ENCODE peak calls at places on chromosomes 7 and 10, in ten cellular contexts. One of them, this sample, is unnamed.
A peak's percentile ranks its signal among the peaks of the same experiment; 100 is the strongest.

GRCh38 chr7:77651544-77652162 is 44.6 kb upstream of the RSBN1L start:
- DNase-seq in LoVo: peak; percentile 44
- DNase-seq in Kasumi-1: peak; percentile 55
- DNase-seq in dorsolateral prefrontal cortex: no peak
- DNase-seq in fibroblast of gingiva: peak; percentile 26
- DNase-seq in AG04450: no peak
- DNase-seq in activated naive CD8-positive, alpha-beta T cell treated with anti-CD3 and anti-CD28 coated beads, Interleukin-2, amount 10 ng/mL, durations not matched to agents 7 days and 5 days: no peak
- DNase-seq in HFF-Myc: no peak
- DNase-seq in NCI-H1092: peak; percentile 1
- DNase-seq in fibroblast of the conjunctiva: peak; percentile 26
- DNase-seq in this sample: peak; percentile 39

GRCh38 chr7:87218941-87219544 is 489 bp downstream of the TMEM243 start:
- DNase-seq in LoVo: no peak
- DNase-seq in Kasumi-1: peak; percentile 67
- DNase-seq in dorsolateral prefrontal cortex: peak; percentile 50
- DNase-seq in fibroblast of gingiva: peak; percentile 59
- DNase-seq in AG04450: no peak
- DNase-seq in activated naive CD8-positive, alpha-beta T cell treated with anti-CD3 and anti-CD28 coated beads, Interleukin-2, amount 10 ng/mL, durations not matched to agents 7 days and 5 days: no peak
- DNase-seq in HFF-Myc: no peak
- DNase-seq in NCI-H1092: no peak
- DNase-seq in fibroblast of the conjunctiva: no peak
- DNase-seq in this sample: no peak

GRCh38 chr7:44313621-44314031 is 11.8 kb downstream of the CAMK2B start:
- DNase-seq in LoVo: no peak
- DNase-seq in Kasumi-1: no peak
- DNase-seq in dorsolateral prefrontal cortex: no peak
- DNase-seq in fibroblast of gingiva: no peak
- DNase-seq in AG04450: no peak
- DNase-seq in activated naive CD8-positive, alpha-beta T cell treated with anti-CD3 and anti-CD28 coated beads, Interleukin-2, amount 10 ng/mL, durations not matched to agents 7 days and 5 days: no peak
- DNase-seq in HFF-Myc: no peak
- DNase-seq in NCI-H1092: no peak
- DNase-seq in fibroblast of the conjunctiva: no peak
- DNase-seq in this sample: no peak

GRCh38 chr7:484365-485101 is 35.1 kb downstream of the PDGFA start:
- DNase-seq in LoVo: no peak
- DNase-seq in Kasumi-1: no peak
- DNase-seq in dorsolateral prefrontal cortex: no peak
- DNase-seq in fibroblast of gingiva: no peak
- DNase-seq in AG04450: no peak
- DNase-seq in activated naive CD8-positive, alpha-beta T cell treated with anti-CD3 and anti-CD28 coated beads, Interleukin-2, amount 10 ng/mL, durations not matched to agents 7 days and 5 days: no peak
- DNase-seq in HFF-Myc: no peak
- DNase-seq in NCI-H1092: no peak
- DNase-seq in fibroblast of the conjunctiva: no peak
- DNase-seq in this sample: no peak

GRCh38 chr7:47621985-47622561 is 40.2 kb upstream of the TNS3 start:
- DNase-seq in LoVo: no peak
- DNase-seq in Kasumi-1: no peak
- DNase-seq in dorsolateral prefrontal cortex: no peak
- DNase-seq in fibroblast of gingiva: no peak
- DNase-seq in AG04450: no peak
- DNase-seq in activated naive CD8-positive, alpha-beta T cell treated with anti-CD3 and anti-CD28 coated beads, Interleukin-2, amount 10 ng/mL, durations not matched to agents 7 days and 5 days: no peak
- DNase-seq in HFF-Myc: no peak
- DNase-seq in NCI-H1092: no peak
- DNase-seq in fibroblast of the conjunctiva: no peak
- DNase-seq in this sample: no peak

GRCh38 chr7:22639400-22639799 is 87.6 kb upstream of the IL6 start:
- DNase-seq in LoVo: no peak
- DNase-seq in Kasumi-1: no peak
- DNase-seq in dorsolateral prefrontal cortex: no peak
- DNase-seq in fibroblast of gingiva: no peak
- DNase-seq in AG04450: peak; percentile 78
- DNase-seq in activated naive CD8-positive, alpha-beta T cell treated with anti-CD3 and anti-CD28 coated beads, Interleukin-2, amount 10 ng/mL, durations not matched to agents 7 days and 5 days: no peak
- DNase-seq in HFF-Myc: no peak
- DNase-seq in NCI-H1092: no peak
- DNase-seq in fibroblast of the conjunctiva: no peak
- DNase-seq in this sample: no peak

GRCh38 chr7:139758388-139758787 is 19.4 kb downstream of the HIPK2 start:
- DNase-seq in LoVo: no peak
- DNase-seq in Kasumi-1: no peak
- DNase-seq in dorsolateral prefrontal cortex: no peak
- DNase-seq in fibroblast of gingiva: no peak
- DNase-seq in AG04450: no peak
- DNase-seq in activated naive CD8-positive, alpha-beta T cell treated with anti-CD3 and anti-CD28 coated beads, Interleukin-2, amount 10 ng/mL, durations not matched to agents 7 days and 5 days: no peak
- DNase-seq in HFF-Myc: no peak
- DNase-seq in NCI-H1092: no peak
- DNase-seq in fibroblast of the conjunctiva: no peak
- DNase-seq in this sample: no peak

GRCh38 chr7:73647725-73648592 is 19.7 kb upstream of the VPS37D start:
- DNase-seq in LoVo: peak; percentile 83
- DNase-seq in Kasumi-1: no peak
- DNase-seq in dorsolateral prefrontal cortex: no peak
- DNase-seq in fibroblast of gingiva: no peak
- DNase-seq in AG04450: no peak
- DNase-seq in activated naive CD8-positive, alpha-beta T cell treated with anti-CD3 and anti-CD28 coated beads, Interleukin-2, amount 10 ng/mL, durations not matched to agents 7 days and 5 days: peak; percentile 55
- DNase-seq in HFF-Myc: no peak
- DNase-seq in NCI-H1092: no peak
- DNase-seq in fibroblast of the conjunctiva: no peak
- DNase-seq in this sample: no peak

GRCh38 chr7:57218196-57218716 is 86.0 kb upstream of the ZNF479 start:
- DNase-seq in LoVo: no peak
- DNase-seq in Kasumi-1: no peak
- DNase-seq in dorsolateral prefrontal cortex: no peak
- DNase-seq in fibroblast of gingiva: no peak
- DNase-seq in AG04450: no peak
- DNase-seq in activated naive CD8-positive, alpha-beta T cell treated with anti-CD3 and anti-CD28 coated beads, Interleukin-2, amount 10 ng/mL, durations not matched to agents 7 days and 5 days: no peak
- DNase-seq in HFF-Myc: no peak
- DNase-seq in NCI-H1092: no peak
- DNase-seq in fibroblast of the conjunctiva: no peak
- DNase-seq in this sample: no peak

GRCh38 chr7:111855161-111855841 is 293.0 kb upstream of the IMMP2L start:
- DNase-seq in LoVo: peak; percentile 55
- DNase-seq in Kasumi-1: peak; percentile 91
- DNase-seq in dorsolateral prefrontal cortex: peak; percentile 48
- DNase-seq in fibroblast of gingiva: peak; percentile 71
- DNase-seq in AG04450: peak; percentile 68
- DNase-seq in activated naive CD8-positive, alpha-beta T cell treated with anti-CD3 and anti-CD28 coated beads, Interleukin-2, amount 10 ng/mL, durations not matched to agents 7 days and 5 days: no peak
- DNase-seq in HFF-Myc: peak; percentile 70
- DNase-seq in NCI-H1092: no peak
- DNase-seq in fibroblast of the conjunctiva: peak; percentile 81
- DNase-seq in this sample: peak; percentile 32

GRCh38 chr10:89092981-89093380 is 102.4 kb downstream of the FAS start:
- DNase-seq in LoVo: no peak
- DNase-seq in Kasumi-1: no peak
- DNase-seq in dorsolateral prefrontal cortex: no peak
- DNase-seq in fibroblast of gingiva: no peak
- DNase-seq in AG04450: no peak
- DNase-seq in activated naive CD8-positive, alpha-beta T cell treated with anti-CD3 and anti-CD28 coated beads, Interleukin-2, amount 10 ng/mL, durations not matched to agents 7 days and 5 days: no peak
- DNase-seq in HFF-Myc: no peak
- DNase-seq in NCI-H1092: no peak
- DNase-seq in fibroblast of the conjunctiva: no peak
- DNase-seq in this sample: no peak

GRCh38 chr7:39158367-39158766 is 180.7 kb downstream of the POU6F2 start:
- DNase-seq in LoVo: no peak
- DNase-seq in Kasumi-1: no peak
- DNase-seq in dorsolateral prefrontal cortex: no peak
- DNase-seq in fibroblast of gingiva: no peak
- DNase-seq in AG04450: no peak
- DNase-seq in activated naive CD8-positive, alpha-beta T cell treated with anti-CD3 and anti-CD28 coated beads, Interleukin-2, amount 10 ng/mL, durations not matched to agents 7 days and 5 days: no peak
- DNase-seq in HFF-Myc: no peak
- DNase-seq in NCI-H1092: no peak
- DNase-seq in fibroblast of the conjunctiva: no peak
- DNase-seq in this sample: no peak

GRCh38 chr7:37391791-37392672 is 56.6 kb downstream of the ELMO1 start:
- DNase-seq in LoVo: no peak
- DNase-seq in Kasumi-1: peak; percentile 25
- DNase-seq in dorsolateral prefrontal cortex: no peak
- DNase-seq in fibroblast of gingiva: no peak
- DNase-seq in AG04450: no peak
- DNase-seq in activated naive CD8-positive, alpha-beta T cell treated with anti-CD3 and anti-CD28 coated beads, Interleukin-2, amount 10 ng/mL, durations not matched to agents 7 days and 5 days: no peak
- DNase-seq in HFF-Myc: no peak
- DNase-seq in NCI-H1092: no peak
- DNase-seq in fibroblast of the conjunctiva: no peak
- DNase-seq in this sample: no peak

GRCh38 chr7:6163402-6163801 is 109.0 kb downstream of the CYTH3 start:
- DNase-seq in LoVo: no peak
- DNase-seq in Kasumi-1: no peak
- DNase-seq in dorsolateral prefrontal cortex: no peak
- DNase-seq in fibroblast of gingiva: no peak
- DNase-seq in AG04450: no peak
- DNase-seq in activated naive CD8-positive, alpha-beta T cell treated with anti-CD3 and anti-CD28 coated beads, Interleukin-2, amount 10 ng/mL, durations not matched to agents 7 days and 5 days: no peak
- DNase-seq in HFF-Myc: no peak
- DNase-seq in NCI-H1092: no peak
- DNase-seq in fibroblast of the conjunctiva: no peak
- DNase-seq in this sample: no peak

GRCh38 chr10:101139421-101139911 is 8.4 kb downstream of the TLX1 start:
- DNase-seq in LoVo: no peak
- DNase-seq in Kasumi-1: no peak
- DNase-seq in dorsolateral prefrontal cortex: no peak
- DNase-seq in fibroblast of gingiva: no peak
- DNase-seq in AG04450: no peak
- DNase-seq in activated naive CD8-positive, alpha-beta T cell treated with anti-CD3 and anti-CD28 coated beads, Interleukin-2, amount 10 ng/mL, durations not matched to agents 7 days and 5 days: no peak
- DNase-seq in HFF-Myc: no peak
- DNase-seq in NCI-H1092: no peak
- DNase-seq in fibroblast of the conjunctiva: no peak
- DNase-seq in this sample: no peak